ENCODE peak calls at places on chromosomes 5 and 9, in four cellular contexts. One of them, this sample, is unnamed.

GRCh38 chr9:96617439-96618185 is 2.0 kb downstream of the CDC14B start:
- DNase-seq in activated effector memory CD4-positive, alpha-beta T cell treated with anti-CD3 and anti-CD28 coated beads, Interleukin-2, amount 50 U/mL, for 16 hours: no peak
- DNase-seq in GM23338: peak
- DNase-seq in astrocyte: no peak
- DNase-seq in this sample: peak

GRCh38 chr9:16267336-16268036 is 603.0 kb downstream of the BNC2 start:
- DNase-seq in GM23338: no peak
- DNase-seq in astrocyte: peak
- DNase-seq in activated effector memory CD4-positive, alpha-beta T cell treated with anti-CD3 and anti-CD28 coated beads, Interleukin-2, amount 50 U/mL, for 16 hours: no peak
- DNase-seq in this sample: no peak

GRCh38 chr9:136665704-136666363 is 3.1 kb downstream of the EGFL7 start:
- DNase-seq in astrocyte: no peak
- DNase-seq in activated effector memory CD4-positive, alpha-beta T cell treated with anti-CD3 and anti-CD28 coated beads, Interleukin-2, amount 50 U/mL, for 16 hours: peak
- DNase-seq in GM23338: peak
- DNase-seq in this sample: peak

GRCh38 chr5:14134771-14135170 is 8.4 kb upstream of the TRIO start:
- DNase-seq in activated effector memory CD4-positive, alpha-beta T cell treated with anti-CD3 and anti-CD28 coated beads, Interleukin-2, amount 50 U/mL, for 16 hours: no peak
- DNase-seq in astrocyte: no peak
- DNase-seq in GM23338: no peak
- DNase-seq in this sample: no peak

GRCh38 chr5:94901071-94901979 is 282.9 kb downstream of the SLF1 start:
- DNase-seq in activated effector memory CD4-positive, alpha-beta T cell treated with anti-CD3 and anti-CD28 coated beads, Interleukin-2, amount 50 U/mL, for 16 hours: no peak
- DNase-seq in astrocyte: peak
- DNase-seq in GM23338: no peak
- DNase-seq in this sample: no peak

GRCh38 chr5:74396913-74397606 is 243.5 kb downstream of the ENC1 start:
- DNase-seq in activated effector memory CD4-positive, alpha-beta T cell treated with anti-CD3 and anti-CD28 coated beads, Interleukin-2, amount 50 U/mL, for 16 hours: no peak
- DNase-seq in astrocyte: peak
- DNase-seq in GM23338: no peak
- DNase-seq in this sample: no peak

GRCh38 chr9:18362901-18363685 is 110.9 kb upstream of the ADAMTSL1 start:
- DNase-seq in astrocyte: peak
- DNase-seq in activated effector memory CD4-positive, alpha-beta T cell treated with anti-CD3 and anti-CD28 coated beads, Interleukin-2, amount 50 U/mL, for 16 hours: no peak
- DNase-seq in GM23338: no peak
- DNase-seq in this sample: no peak

GRCh38 chr9:136048560-136049411 is 46.3 kb downstream of the NACC2 start:
- DNase-seq in activated effector memory CD4-positive, alpha-beta T cell treated with anti-CD3 and anti-CD28 coated beads, Interleukin-2, amount 50 U/mL, for 16 hours: no peak
- DNase-seq in astrocyte: no peak
- DNase-seq in GM23338: no peak
- DNase-seq in this sample: no peak

GRCh38 chr5:68872088-68872842 is 221.5 kb upstream of the SLC30A5 start:
- DNase-seq in astrocyte: no peak
- DNase-seq in activated effector memory CD4-positive, alpha-beta T cell treated with anti-CD3 and anti-CD28 coated beads, Interleukin-2, amount 50 U/mL, for 16 hours: no peak
- DNase-seq in GM23338: peak
- DNase-seq in this sample: peak

GRCh38 chr9:757246-757881 is 84.1 kb upstream of the DMRT1 start:
- DNase-seq in GM23338: peak
- DNase-seq in activated effector memory CD4-positive, alpha-beta T cell treated with anti-CD3 and anti-CD28 coated beads, Interleukin-2, amount 50 U/mL, for 16 hours: no peak
- DNase-seq in astrocyte: peak
- DNase-seq in this sample: peak

GRCh38 chr5:154653764-154654483 is 101.3 kb upstream of the LARP1 start:
- DNase-seq in astrocyte: no peak
- DNase-seq in activated effector memory CD4-positive, alpha-beta T cell treated with anti-CD3 and anti-CD28 coated beads, Interleukin-2, amount 50 U/mL, for 16 hours: peak
- DNase-seq in GM23338: no peak
- DNase-seq in this sample: no peak

GRCh38 chr9:79817469-79818004 is 245.8 kb downstream of the TLE4 start:
- DNase-seq in GM23338: peak
- DNase-seq in activated effector memory CD4-positive, alpha-beta T cell treated with anti-CD3 and anti-CD28 coated beads, Interleukin-2, amount 50 U/mL, for 16 hours: no peak
- DNase-seq in astrocyte: peak
- DNase-seq in this sample: peak

GRCh38 chr9:69831621-69832020 is 11.0 kb downstream of the CFAP95 start:
- DNase-seq in GM23338: no peak
- DNase-seq in activated effector memory CD4-positive, alpha-beta T cell treated with anti-CD3 and anti-CD28 coated beads, Interleukin-2, amount 50 U/mL, for 16 hours: no peak
- DNase-seq in astrocyte: no peak
- DNase-seq in this sample: no peak

GRCh38 chr9:88766778-88767503 is 224.3 kb upstream of the S1PR3 start:
- DNase-seq in activated effector memory CD4-positive, alpha-beta T cell treated with anti-CD3 and anti-CD28 coated beads, Interleukin-2, amount 50 U/mL, for 16 hours: no peak
- DNase-seq in GM23338: no peak
- DNase-seq in astrocyte: peak
- DNase-seq in this sample: no peak

GRCh38 chr5:106435185-106435584 is 1235.6 kb downstream of the EFNA5 start:
- DNase-seq in astrocyte: no peak
- DNase-seq in activated effector memory CD4-positive, alpha-beta T cell treated with anti-CD3 and anti-CD28 coated beads, Interleukin-2, amount 50 U/mL, for 16 hours: no peak
- DNase-seq in GM23338: no peak
- DNase-seq in this sample: no peak

GRCh38 chr9:28853487-28853886 is 1280.2 kb upstream of the C9orf72 start:
- DNase-seq in activated effector memory CD4-positive, alpha-beta T cell treated with anti-CD3 and anti-CD28 coated beads, Interleukin-2, amount 50 U/mL, for 16 hours: no peak
- DNase-seq in GM23338: peak
- DNase-seq in astrocyte: no peak
- DNase-seq in this sample: peak

GRCh38 chr9:95736370-95736769 is 139.1 kb upstream of the ERCC6L2 start:
- DNase-seq in activated effector memory CD4-positive, alpha-beta T cell treated with anti-CD3 and anti-CD28 coated beads, Interleukin-2, amount 50 U/mL, for 16 hours: no peak
- DNase-seq in GM23338: peak
- DNase-seq in astrocyte: no peak
- DNase-seq in this sample: peak

GRCh38 chr5:137415231-137415681 is 83.9 kb downstream of the SPOCK1 start:
- DNase-seq in activated effector memory CD4-positive, alpha-beta T cell treated with anti-CD3 and anti-CD28 coated beads, Interleukin-2, amount 50 U/mL, for 16 hours: no peak
- DNase-seq in GM23338: no peak
- DNase-seq in astrocyte: peak
- DNase-seq in this sample: no peak

GRCh38 chr5:115337882-115338281 is 41.4 kb upstream of the CCDC112 start:
- DNase-seq in astrocyte: no peak
- DNase-seq in activated effector memory CD4-positive, alpha-beta T cell treated with anti-CD3 and anti-CD28 coated beads, Interleukin-2, amount 50 U/mL, for 16 hours: no peak
- DNase-seq in GM23338: no peak
- DNase-seq in this sample: no peak

GRCh38 chr5:33441241-33441844 is 578 bp downstream of the TARS1 start:
- DNase-seq in GM23338: peak
- DNase-seq in astrocyte: peak
- DNase-seq in activated effector memory CD4-positive, alpha-beta T cell treated with anti-CD3 and anti-CD28 coated beads, Interleukin-2, amount 50 U/mL, for 16 hours: peak
- DNase-seq in this sample: peak

GRCh38 chr5:1507016-1507375 is 16.8 kb downstream of the LPCAT1 start:
- DNase-seq in activated effector memory CD4-positive, alpha-beta T cell treated with anti-CD3 and anti-CD28 coated beads, Interleukin-2, amount 50 U/mL, for 16 hours: no peak
- DNase-seq in GM23338: no peak
- DNase-seq in astrocyte: no peak
- DNase-seq in this sample: no peak

GRCh38 chr9:37836386-37836785 is 35.8 kb downstream of the DCAF10 start:
- DNase-seq in activated effector memory CD4-positive, alpha-beta T cell treated with anti-CD3 and anti-CD28 coated beads, Interleukin-2, amount 50 U/mL, for 16 hours: no peak
- DNase-seq in GM23338: no peak
- DNase-seq in astrocyte: no peak
- DNase-seq in this sample: peak

GRCh38 chr9:112535364-112535763 is 48.7 kb downstream of the KIAA1958 start:
- DNase-seq in activated effector memory CD4-positive, alpha-beta T cell treated with anti-CD3 and anti-CD28 coated beads, Interleukin-2, amount 50 U/mL, for 16 hours: no peak
- DNase-seq in GM23338: no peak
- DNase-seq in astrocyte: no peak
- DNase-seq in this sample: no peak

GRCh38 chr5:920321-920720 is 27.6 kb downstream of the TRIP13 start:
- DNase-seq in activated effector memory CD4-positive, alpha-beta T cell treated with anti-CD3 and anti-CD28 coated beads, Interleukin-2, amount 50 U/mL, for 16 hours: no peak
- DNase-seq in GM23338: no peak
- DNase-seq in astrocyte: no peak
- DNase-seq in this sample: no peak

GRCh38 chr5:137778772-137779564 is 24.8 kb upstream of the HNRNPA0 start:
- DNase-seq in GM23338: peak
- DNase-seq in astrocyte: peak
- DNase-seq in activated effector memory CD4-positive, alpha-beta T cell treated with anti-CD3 and anti-CD28 coated beads, Interleukin-2, amount 50 U/mL, for 16 hours: no peak
- DNase-seq in this sample: peak

GRCh38 chr5:174335682-174336364 is 290.3 kb downstream of the NSG2 start:
- DNase-seq in GM23338: no peak
- DNase-seq in activated effector memory CD4-positive, alpha-beta T cell treated with anti-CD3 and anti-CD28 coated beads, Interleukin-2, amount 50 U/mL, for 16 hours: no peak
- DNase-seq in astrocyte: peak
- DNase-seq in this sample: no peak

GRCh38 chr5:180470966-180471582 is 23.1 kb upstream of the CNOT6 start:
- DNase-seq in GM23338: peak
- DNase-seq in astrocyte: peak
- DNase-seq in activated effector memory CD4-positive, alpha-beta T cell treated with anti-CD3 and anti-CD28 coated beads, Interleukin-2, amount 50 U/mL, for 16 hours: peak
- DNase-seq in this sample: peak

GRCh38 chr5:145362261-145362660 is 472.9 kb downstream of the PRELID2 start:
- DNase-seq in astrocyte: peak
- DNase-seq in activated effector memory CD4-positive, alpha-beta T cell treated with anti-CD3 and anti-CD28 coated beads, Interleukin-2, amount 50 U/mL, for 16 hours: no peak
- DNase-seq in GM23338: no peak
- DNase-seq in this sample: no peak

GRCh38 chr9:96245399-96245798 is 56.6 kb downstream of the HSD17B3 start:
- DNase-seq in astrocyte: no peak
- DNase-seq in GM23338: peak
- DNase-seq in activated effector memory CD4-positive, alpha-beta T cell treated with anti-CD3 and anti-CD28 coated beads, Interleukin-2, amount 50 U/mL, for 16 hours: no peak
- DNase-seq in this sample: peak

GRCh38 chr9:106846847-106847246 is 16.1 kb upstream of the ZNF462 start:
- DNase-seq in activated effector memory CD4-positive, alpha-beta T cell treated with anti-CD3 and anti-CD28 coated beads, Interleukin-2, amount 50 U/mL, for 16 hours: no peak
- DNase-seq in GM23338: no peak
- DNase-seq in astrocyte: peak
- DNase-seq in this sample: no peak

GRCh38 chr5:179405054-179405416 is 59.8 kb upstream of the ADAMTS2 start:
- DNase-seq in activated effector memory CD4-positive, alpha-beta T cell treated with anti-CD3 and anti-CD28 coated beads, Interleukin-2, amount 50 U/mL, for 16 hours: no peak
- DNase-seq in GM23338: no peak
- DNase-seq in astrocyte: no peak
- DNase-seq in this sample: no peak

GRCh38 chr9:91117959-91118651 is 243.6 kb downstream of the AUH start:
- DNase-seq in activated effector memory CD4-positive, alpha-beta T cell treated with anti-CD3 and anti-CD28 coated beads, Interleukin-2, amount 50 U/mL, for 16 hours: no peak
- DNase-seq in astrocyte: peak
- DNase-seq in GM23338: peak
- DNase-seq in this sample: peak

GRCh38 chr5:37776826-37777225 is 63.0 kb downstream of the GDNF start:
- DNase-seq in activated effector memory CD4-positive, alpha-beta T cell treated with anti-CD3 and anti-CD28 coated beads, Interleukin-2, amount 50 U/mL, for 16 hours: no peak
- DNase-seq in astrocyte: peak
- DNase-seq in GM23338: no peak
- DNase-seq in this sample: no peak

GRCh38 chr5:59768204-59769040 is 125.1 kb downstream of the PDE4D start:
- DNase-seq in activated effector memory CD4-positive, alpha-beta T cell treated with anti-CD3 and anti-CD28 coated beads, Interleukin-2, amount 50 U/mL, for 16 hours: peak
- DNase-seq in astrocyte: peak
- DNase-seq in GM23338: peak
- DNase-seq in this sample: peak

GRCh38 chr9:98191615-98192502 is 578 bp downstream of the CORO2A start:
- DNase-seq in GM23338: peak
- DNase-seq in activated effector memory CD4-positive, alpha-beta T cell treated with anti-CD3 and anti-CD28 coated beads, Interleukin-2, amount 50 U/mL, for 16 hours: peak
- DNase-seq in astrocyte: no peak
- DNase-seq in this sample: peak

GRCh38 chr5:154309805-154310204 is 119.3 kb downstream of the GALNT10 start:
- DNase-seq in astrocyte: peak
- DNase-seq in activated effector memory CD4-positive, alpha-beta T cell treated with anti-CD3 and anti-CD28 coated beads, Interleukin-2, amount 50 U/mL, for 16 hours: no peak
- DNase-seq in GM23338: no peak
- DNase-seq in this sample: no peak

GRCh38 chr5:21164425-21164824 is 1176.4 kb upstream of the CDH18 start:
- DNase-seq in activated effector memory CD4-positive, alpha-beta T cell treated with anti-CD3 and anti-CD28 coated beads, Interleukin-2, amount 50 U/mL, for 16 hours: no peak
- DNase-seq in GM23338: no peak
- DNase-seq in astrocyte: no peak
- DNase-seq in this sample: no peak

GRCh38 chr5:170554566-170555267 is 50.9 kb downstream of the KCNIP1 start:
- DNase-seq in activated effector memory CD4-positive, alpha-beta T cell treated with anti-CD3 and anti-CD28 coated beads, Interleukin-2, amount 50 U/mL, for 16 hours: no peak
- DNase-seq in astrocyte: peak
- DNase-seq in GM23338: no peak
- DNase-seq in this sample: no peak